ENCODE peak calls at places on chromosomes 12 and 14, in five cellular contexts. K is bronchial epithelial cell, Y is smooth muscle cell of the brain vasculature, A is natural killer cell, U is GM12865. W is an unnamed sample.

GRCh38 chr12:119528241-119528640 is 65.3 kb upstream of the TMEM233 start:
- DNase-seq in K (no peak), Y (no peak), A (no peak), U (peak), W (no peak)

GRCh38 chr12:28963554-28963953 is 185.5 kb upstream of the FAR2 start:
- DNase-seq in K (peak), Y (no peak), A (no peak), U (peak), W (no peak)

GRCh38 chr12:105723066-105723465 is 392.6 kb downstream of the C12orf75 start:
- DNase-seq in K (no peak), Y (no peak), A (no peak), U (no peak), W (no peak)

GRCh38 chr12:80632835-80633234 is 74.6 kb upstream of the MYF6 start:
- DNase-seq in K (peak), Y (no peak), A (no peak), U (peak), W (no peak)

GRCh38 chr14:104072586-104072985 is 12.9 kb upstream of the ASPG start:
- DNase-seq in K (peak), Y (no peak), A (no peak), U (no peak), W (no peak)

GRCh38 chr12:121209629-121210572 is at the start of gene P2RX4:
- DNase-seq in K (peak), Y (no peak), A (peak), U (peak), W (peak)

GRCh38 chr12:124774462-124775167 is 89.0 kb downstream of the SCARB1 start:
- DNase-seq in K (peak), Y (peak), A (no peak), U (peak), W (no peak)

GRCh38 chr14:52874389-52874788 is 76.5 kb downstream of the FERMT2 start:
- DNase-seq in K (no peak), Y (no peak), A (no peak), U (no peak), W (no peak)

GRCh38 chr12:106976013-106976658 is 10.8 kb downstream of the MTERF2 start:
- DNase-seq in K (peak), Y (no peak), A (no peak), U (no peak), W (no peak)

GRCh38 chr12:80373666-80374065 is 70.4 kb upstream of the PTPRQ start:
- DNase-seq in K (no peak), Y (no peak), A (no peak), U (no peak), W (peak)

GRCh38 chr12:7042847-7043246 is 17.7 kb upstream of the C1S start:
- DNase-seq in K (peak), Y (no peak), A (no peak), U (peak), W (no peak)

GRCh38 chr12:77324763-77325468 is 259.5 kb upstream of the E2F7 start:
- DNase-seq in K (peak), Y (no peak), A (no peak), U (peak), W (peak)

GRCh38 chr12:46446645-46447044 is 74.1 kb upstream of the SLC38A2 start:
- DNase-seq in K (no peak), Y (no peak), A (no peak), U (no peak), W (no peak)

GRCh38 chr12:29486972-29487371 is 10.5 kb downstream of the OVCH1 start:
- DNase-seq in K (no peak), Y (no peak), A (no peak), U (no peak), W (no peak)

GRCh38 chr14:63134801-63135200 is 69.4 kb upstream of the RHOJ start:
- DNase-seq in K (peak), Y (no peak), A (no peak), U (no peak), W (no peak)